ENCODE peak calls at places on chromosomes 2 and 18, in six cellular contexts. N is adrenal gland, T is pancreas, V is endothelial cell, J is Peyer's patch, Q is fibroblast of lung. B is an unnamed sample.

GRCh38 chr2:33135645-33136044 is 188.9 kb downstream of the LTBP1 start:
- DNase-seq in J (no peak), Q (peak), T (no peak), V (no peak), N (no peak), B (no peak)

GRCh38 chr18:23721711-23722479 is 32.6 kb downstream of the LAMA3 start:
- DNase-seq in V (no peak), T (no peak), Q (peak), N (no peak), J (no peak), B (no peak)

GRCh38 chr2:157325786-157326185 is at the start of gene ERMN:
- DNase-seq in Q (no peak), T (no peak), N (no peak), V (no peak), J (no peak), B (no peak)

GRCh38 chr2:11118761-11119160 is 36.5 kb upstream of the SLC66A3 start:
- DNase-seq in Q (no peak), J (no peak), V (no peak), T (no peak), N (no peak), B (no peak)

GRCh38 chr2:217366246-217366645 is 506.4 kb upstream of the TNP1 start:
- DNase-seq in V (no peak), T (no peak), J (no peak), N (no peak), Q (no peak), B (no peak)

GRCh38 chr2:80126596-80127189 is 177.9 kb downstream of the LRRTM1 start:
- DNase-seq in Q (peak), T (no peak), J (no peak), N (no peak), V (no peak), B (no peak)

GRCh38 chr2:224723606-224724217 is 7.5 kb upstream of the CCDC195 start:
- DNase-seq in N (no peak), J (no peak), Q (peak), V (no peak), T (no peak), B (no peak)

GRCh38 chr18:33440011-33440383 is 524 bp downstream of the CCDC178 start:
- DNase-seq in T (peak), Q (peak), N (peak), V (peak), J (no peak), B (peak)

GRCh38 chr18:49275448-49275847 is 185.0 kb downstream of the DYM start:
- DNase-seq in J (no peak), N (no peak), T (no peak), Q (no peak), V (no peak), B (no peak)

GRCh38 chr18:51490860-51491259 is 293.4 kb upstream of the MEX3C start:
- DNase-seq in Q (no peak), N (no peak), T (no peak), V (no peak), J (no peak), B (no peak)

GRCh38 chr2:188204830-188205229 is 86.8 kb upstream of the GULP1 start:
- DNase-seq in J (no peak), V (no peak), T (no peak), N (no peak), Q (no peak), B (no peak)

GRCh38 chr2:173991857-173992588 is 26.9 kb upstream of the SP3 start:
- DNase-seq in N (no peak), Q (peak), T (no peak), V (no peak), J (peak), B (peak)

GRCh38 chr2:217127744-217128143 is 267.9 kb upstream of the TNP1 start:
- DNase-seq in N (no peak), T (no peak), Q (peak), V (no peak), J (no peak), B (no peak)

GRCh38 chr18:48027401-48027931 is 97.0 kb upstream of the SMAD2 start:
- DNase-seq in N (peak), T (no peak), Q (no peak), V (peak), J (no peak), B (no peak)

GRCh38 chr2:20350105-20350712 is 435 bp downstream of the PUM2 start:
- DNase-seq in N (no peak), T (peak), Q (peak), J (peak), V (peak), B (peak)

GRCh38 chr18:28153485-28154065 is 23.4 kb downstream of the CDH2 start:
- DNase-seq in Q (peak), N (no peak), V (no peak), J (no peak), T (no peak), B (no peak)

GRCh38 chr2:120949027-120949956 is 213.6 kb downstream of the GLI2 start:
- DNase-seq in J (no peak), Q (no peak), N (no peak), V (no peak), T (peak), B (no peak)

GRCh38 chr18:79394438-79395307 is 1.1 kb upstream of the NFATC1 start:
- DNase-seq in T (no peak), N (no peak), J (peak), Q (peak), V (peak), B (peak)

GRCh38 chr2:126543081-126543480 is 112.9 kb upstream of the GYPC start:
- DNase-seq in V (no peak), N (no peak), J (no peak), T (no peak), Q (peak), B (no peak)

GRCh38 chr2:69576895-69577294 is 66.6 kb downstream of the AAK1 start:
- DNase-seq in T (no peak), N (no peak), Q (no peak), J (no peak), V (no peak), B (no peak)

GRCh38 chr2:46413111-46413510 is 66.3 kb upstream of the TMEM247 start:
- DNase-seq in Q (no peak), J (no peak), N (no peak), V (no peak), T (no peak), B (no peak)

GRCh38 chr2:160252278-160252887 is 52.3 kb upstream of the ITGB6 start:
- DNase-seq in J (no peak), N (no peak), T (no peak), V (no peak), Q (peak), B (no peak)

DNA sequence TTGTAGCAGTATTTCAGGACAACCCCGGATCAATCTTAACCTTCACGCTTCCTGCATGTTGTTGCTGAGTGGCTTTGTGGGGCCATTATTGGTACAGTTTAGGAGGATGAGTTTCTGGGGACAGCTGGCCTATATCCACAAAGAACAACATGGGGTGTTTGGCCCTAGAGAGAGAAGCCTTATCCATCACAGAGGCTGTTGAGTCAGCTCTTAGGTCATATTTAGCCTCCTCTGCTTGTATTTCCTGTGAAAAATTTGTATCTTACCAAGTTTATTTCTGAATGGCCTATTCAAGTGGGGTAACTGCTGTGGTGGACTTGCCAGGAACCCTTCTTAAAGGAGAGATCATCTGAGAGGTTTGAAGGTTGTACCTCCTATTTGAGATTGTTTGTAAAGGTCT is 77.6 kb downstream of the MAP4K4 start:
- DNase-seq in V (no peak), T (no peak), N (no peak), Q (peak), J (no peak), B (no peak)
- TF ChIP-seq CTCF in V (no peak), T (no peak), N (no peak), Q (no peak), J (no peak), B (no peak)

DNA sequence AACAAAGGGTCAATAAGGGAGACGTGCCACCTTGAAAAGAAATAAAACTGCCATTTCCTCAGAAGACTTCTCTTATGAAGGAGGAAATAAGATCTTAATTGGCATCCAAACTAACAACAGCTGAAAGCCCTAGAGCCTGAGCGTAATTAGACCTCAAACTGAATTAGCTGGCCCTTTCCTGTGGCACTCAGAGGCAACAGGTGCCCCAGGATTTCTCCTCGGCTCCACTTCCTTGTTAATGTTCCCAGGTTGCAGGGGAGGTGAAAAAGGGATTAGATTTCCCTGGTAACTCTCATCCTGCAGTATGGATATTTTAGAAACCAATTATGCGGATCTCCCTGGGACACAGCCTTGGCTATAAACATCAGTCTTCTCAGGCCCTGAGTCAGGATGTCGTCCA is 804.3 kb downstream of the DCDC2C start:
- DNase-seq in T (no peak), Q (no peak), J (no peak), V (no peak), N (no peak), B (no peak)
- TF ChIP-seq CTCF in T (no peak), Q (no peak), J (no peak), V (no peak), N (no peak), B (no peak)

DNA sequence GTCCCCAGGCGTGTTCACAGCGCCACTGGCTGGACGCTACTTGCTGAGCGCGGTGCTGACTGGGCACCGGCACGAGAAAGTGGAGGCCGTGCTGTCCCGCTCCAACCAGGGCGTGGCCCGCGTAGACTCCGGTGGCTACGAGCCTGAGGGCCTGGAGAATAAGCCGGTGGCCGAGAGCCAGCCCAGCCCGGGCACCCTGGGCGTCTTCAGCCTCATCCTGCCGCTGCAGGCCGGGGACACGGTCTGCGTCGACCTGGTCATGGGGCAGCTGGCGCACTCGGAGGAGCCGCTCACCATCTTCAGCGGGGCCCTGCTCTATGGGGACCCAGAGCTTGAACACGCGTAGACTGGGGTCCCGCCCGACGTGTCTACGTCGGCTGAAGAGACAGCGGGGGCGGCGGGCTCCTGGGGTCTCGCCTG is 892 bp upstream of the KHK start:
- DNase-seq in V (peak), N (peak), Q (peak), J (peak), T (peak), B (peak)
- TF ChIP-seq CTCF in V (no peak), N (no peak), Q (peak), J (no peak), T (no peak), B (peak)

GRCh38 chr2:3662239-3662638 is 4.2 kb downstream of the ALLC start:
- DNase-seq in T (no peak), J (peak), Q (no peak), V (no peak), N (no peak), B (no peak)
- TF ChIP-seq CTCF in T (no peak), J (no peak), Q (no peak), V (no peak), N (no peak), B (no peak)

GRCh38 chr2:194166818-194167217 is 1490.2 kb upstream of the SLC39A10 start:
- DNase-seq in J (no peak), Q (peak), T (no peak), N (no peak), V (peak), B (no peak)
- TF ChIP-seq CTCF in J (no peak), Q (peak), T (peak), N (peak), V (peak), B (no peak)